ENCODE peak calls at places on chromosomes 1 and 21, in ten cellular contexts. One of them, this sample, is unnamed.

GRCh38 chr1:203278087-203278884 is 27.0 kb upstream of the BTG2 start:
- DNase-seq in right atrium auricular region: peak
- DNase-seq in substantia nigra: peak
- DNase-seq in stomach: peak
- DNase-seq in effector memory CD4-positive, alpha-beta T cell: no peak
- DNase-seq in tibial nerve: peak
- DNase-seq in sciatic nerve: peak
- DNase-seq in ovary: peak
- DNase-seq in HTR-8/SVneo: peak
- DNase-seq in KBM-7: peak
- DNase-seq in this sample: peak

GRCh38 chr1:167374014-167374413 is 144.3 kb downstream of the CD247 start:
- DNase-seq in right atrium auricular region: no peak
- DNase-seq in substantia nigra: no peak
- DNase-seq in stomach: no peak
- DNase-seq in effector memory CD4-positive, alpha-beta T cell: no peak
- DNase-seq in tibial nerve: no peak
- DNase-seq in sciatic nerve: no peak
- DNase-seq in ovary: no peak
- DNase-seq in HTR-8/SVneo: no peak
- DNase-seq in KBM-7: no peak
- DNase-seq in this sample: no peak

GRCh38 chr1:115218696-115219095 is 119.4 kb downstream of the NGF start:
- DNase-seq in right atrium auricular region: no peak
- DNase-seq in substantia nigra: no peak
- DNase-seq in stomach: no peak
- DNase-seq in effector memory CD4-positive, alpha-beta T cell: no peak
- DNase-seq in tibial nerve: no peak
- DNase-seq in sciatic nerve: no peak
- DNase-seq in ovary: no peak
- DNase-seq in HTR-8/SVneo: no peak
- DNase-seq in KBM-7: no peak
- DNase-seq in this sample: no peak

GRCh38 chr1:231962636-231963035 is 336.0 kb downstream of the DISC1 start:
- DNase-seq in right atrium auricular region: no peak
- DNase-seq in substantia nigra: no peak
- DNase-seq in stomach: no peak
- DNase-seq in effector memory CD4-positive, alpha-beta T cell: no peak
- DNase-seq in tibial nerve: no peak
- DNase-seq in sciatic nerve: no peak
- DNase-seq in ovary: no peak
- DNase-seq in HTR-8/SVneo: no peak
- DNase-seq in KBM-7: no peak
- DNase-seq in this sample: no peak

GRCh38 chr1:45522324-45523104 is 830 bp upstream of the PRDX1 start:
- DNase-seq in right atrium auricular region: no peak
- DNase-seq in substantia nigra: no peak
- DNase-seq in stomach: no peak
- DNase-seq in effector memory CD4-positive, alpha-beta T cell: no peak
- DNase-seq in tibial nerve: no peak
- DNase-seq in sciatic nerve: no peak
- DNase-seq in ovary: no peak
- DNase-seq in HTR-8/SVneo: peak
- DNase-seq in KBM-7: no peak
- DNase-seq in this sample: no peak

GRCh38 chr1:115332813-115333608 is 5.0 kb downstream of the NGF start:
- DNase-seq in right atrium auricular region: peak
- DNase-seq in substantia nigra: no peak
- DNase-seq in stomach: no peak
- DNase-seq in effector memory CD4-positive, alpha-beta T cell: no peak
- DNase-seq in tibial nerve: peak
- DNase-seq in sciatic nerve: no peak
- DNase-seq in ovary: peak
- DNase-seq in HTR-8/SVneo: no peak
- DNase-seq in KBM-7: no peak
- DNase-seq in this sample: no peak

GRCh38 chr1:228344631-228345072 is 62.0 kb downstream of the TRIM11 start:
- DNase-seq in right atrium auricular region: no peak
- DNase-seq in substantia nigra: no peak
- DNase-seq in stomach: no peak
- DNase-seq in effector memory CD4-positive, alpha-beta T cell: no peak
- DNase-seq in tibial nerve: no peak
- DNase-seq in sciatic nerve: peak
- DNase-seq in ovary: no peak
- DNase-seq in HTR-8/SVneo: no peak
- DNase-seq in KBM-7: no peak
- DNase-seq in this sample: no peak

GRCh38 chr1:13823936-13824335 is 123.9 kb downstream of the PRDM2 start:
- DNase-seq in right atrium auricular region: peak
- DNase-seq in substantia nigra: no peak
- DNase-seq in stomach: no peak
- DNase-seq in effector memory CD4-positive, alpha-beta T cell: no peak
- DNase-seq in tibial nerve: no peak
- DNase-seq in sciatic nerve: no peak
- DNase-seq in ovary: peak
- DNase-seq in HTR-8/SVneo: no peak
- DNase-seq in KBM-7: no peak
- DNase-seq in this sample: no peak

GRCh38 chr1:248631354-248632041 is 3.4 kb downstream of the OR2T11 start:
- DNase-seq in right atrium auricular region: no peak
- DNase-seq in substantia nigra: no peak
- DNase-seq in stomach: no peak
- DNase-seq in effector memory CD4-positive, alpha-beta T cell: no peak
- DNase-seq in tibial nerve: no peak
- DNase-seq in sciatic nerve: no peak
- DNase-seq in ovary: no peak
- DNase-seq in HTR-8/SVneo: no peak
- DNase-seq in KBM-7: no peak
- DNase-seq in this sample: no peak

GRCh38 chr1:99877568-99877967 is 27.4 kb downstream of the AGL start:
- DNase-seq in right atrium auricular region: no peak
- DNase-seq in substantia nigra: no peak
- DNase-seq in stomach: no peak
- DNase-seq in effector memory CD4-positive, alpha-beta T cell: no peak
- DNase-seq in tibial nerve: no peak
- DNase-seq in sciatic nerve: no peak
- DNase-seq in ovary: no peak
- DNase-seq in HTR-8/SVneo: no peak
- DNase-seq in KBM-7: no peak
- DNase-seq in this sample: no peak

GRCh38 chr1:43499882-43500281 is 30.8 kb upstream of the PTPRF start:
- DNase-seq in right atrium auricular region: no peak
- DNase-seq in substantia nigra: no peak
- DNase-seq in stomach: no peak
- DNase-seq in effector memory CD4-positive, alpha-beta T cell: no peak
- DNase-seq in tibial nerve: no peak
- DNase-seq in sciatic nerve: no peak
- DNase-seq in ovary: no peak
- DNase-seq in HTR-8/SVneo: no peak
- DNase-seq in KBM-7: no peak
- DNase-seq in this sample: no peak

GRCh38 chr1:111658622-111659021 is 39.0 kb downstream of the RAP1A start:
- DNase-seq in right atrium auricular region: no peak
- DNase-seq in substantia nigra: no peak
- DNase-seq in stomach: no peak
- DNase-seq in effector memory CD4-positive, alpha-beta T cell: no peak
- DNase-seq in tibial nerve: no peak
- DNase-seq in sciatic nerve: no peak
- DNase-seq in ovary: no peak
- DNase-seq in HTR-8/SVneo: no peak
- DNase-seq in KBM-7: no peak
- DNase-seq in this sample: no peak

GRCh38 chr1:212614398-212615091 is 6.0 kb downstream of the ATF3 start:
- DNase-seq in right atrium auricular region: no peak
- DNase-seq in substantia nigra: no peak
- DNase-seq in stomach: no peak
- DNase-seq in effector memory CD4-positive, alpha-beta T cell: no peak
- DNase-seq in tibial nerve: no peak
- DNase-seq in sciatic nerve: no peak
- DNase-seq in ovary: no peak
- DNase-seq in HTR-8/SVneo: no peak
- DNase-seq in KBM-7: peak
- DNase-seq in this sample: no peak

GRCh38 chr1:115526900-115527299 is 114.9 kb upstream of the VANGL1 start:
- DNase-seq in right atrium auricular region: no peak
- DNase-seq in substantia nigra: no peak
- DNase-seq in stomach: no peak
- DNase-seq in effector memory CD4-positive, alpha-beta T cell: no peak
- DNase-seq in tibial nerve: no peak
- DNase-seq in sciatic nerve: no peak
- DNase-seq in ovary: no peak
- DNase-seq in HTR-8/SVneo: no peak
- DNase-seq in KBM-7: no peak
- DNase-seq in this sample: no peak

GRCh38 chr1:27009601-27010197 is 3.0 kb downstream of the TENT5B start:
- DNase-seq in right atrium auricular region: no peak
- DNase-seq in substantia nigra: no peak
- DNase-seq in stomach: peak
- DNase-seq in effector memory CD4-positive, alpha-beta T cell: no peak
- DNase-seq in tibial nerve: no peak
- DNase-seq in sciatic nerve: no peak
- DNase-seq in ovary: no peak
- DNase-seq in HTR-8/SVneo: no peak
- DNase-seq in KBM-7: no peak
- DNase-seq in this sample: no peak

GRCh38 chr1:39109653-39110052 is 83.5 kb downstream of the NDUFS5 start:
- DNase-seq in right atrium auricular region: no peak
- DNase-seq in substantia nigra: no peak
- DNase-seq in stomach: no peak
- DNase-seq in effector memory CD4-positive, alpha-beta T cell: no peak
- DNase-seq in tibial nerve: no peak
- DNase-seq in sciatic nerve: no peak
- DNase-seq in ovary: no peak
- DNase-seq in HTR-8/SVneo: no peak
- DNase-seq in KBM-7: no peak
- DNase-seq in this sample: no peak

GRCh38 chr1:47563206-47563605 is 125.4 kb downstream of the FOXD2 start:
- DNase-seq in right atrium auricular region: no peak
- DNase-seq in substantia nigra: no peak
- DNase-seq in stomach: no peak
- DNase-seq in effector memory CD4-positive, alpha-beta T cell: no peak
- DNase-seq in tibial nerve: no peak
- DNase-seq in sciatic nerve: no peak
- DNase-seq in ovary: no peak
- DNase-seq in HTR-8/SVneo: no peak
- DNase-seq in KBM-7: peak
- DNase-seq in this sample: no peak

GRCh38 chr21:41958886-41959563 is 5.2 kb upstream of the C2CD2 start:
- DNase-seq in right atrium auricular region: no peak
- DNase-seq in substantia nigra: no peak
- DNase-seq in stomach: no peak
- DNase-seq in effector memory CD4-positive, alpha-beta T cell: no peak
- DNase-seq in tibial nerve: no peak
- DNase-seq in sciatic nerve: no peak
- DNase-seq in ovary: no peak
- DNase-seq in HTR-8/SVneo: no peak
- DNase-seq in KBM-7: no peak
- DNase-seq in this sample: no peak

GRCh38 chr1:19169642-19170041 is 40.4 kb downstream of the UBR4 start:
- DNase-seq in right atrium auricular region: no peak
- DNase-seq in substantia nigra: no peak
- DNase-seq in stomach: no peak
- DNase-seq in effector memory CD4-positive, alpha-beta T cell: no peak
- DNase-seq in tibial nerve: no peak
- DNase-seq in sciatic nerve: no peak
- DNase-seq in ovary: no peak
- DNase-seq in HTR-8/SVneo: no peak
- DNase-seq in KBM-7: no peak
- DNase-seq in this sample: no peak

GRCh38 chr1:178389441-178389840 is 107.3 kb downstream of the CLEC20A start:
- DNase-seq in right atrium auricular region: no peak
- DNase-seq in substantia nigra: no peak
- DNase-seq in stomach: no peak
- DNase-seq in effector memory CD4-positive, alpha-beta T cell: no peak
- DNase-seq in tibial nerve: no peak
- DNase-seq in sciatic nerve: no peak
- DNase-seq in ovary: no peak
- DNase-seq in HTR-8/SVneo: no peak
- DNase-seq in KBM-7: no peak
- DNase-seq in this sample: peak

GRCh38 chr1:42735056-42735455 is 5.0 kb downstream of the CLDN19 start:
- DNase-seq in right atrium auricular region: no peak
- DNase-seq in substantia nigra: no peak
- DNase-seq in stomach: no peak
- DNase-seq in effector memory CD4-positive, alpha-beta T cell: no peak
- DNase-seq in tibial nerve: no peak
- DNase-seq in sciatic nerve: no peak
- DNase-seq in ovary: no peak
- DNase-seq in HTR-8/SVneo: no peak
- DNase-seq in KBM-7: no peak
- DNase-seq in this sample: no peak

GRCh38 chr1:228801068-228801467 is 65.8 kb downstream of the RHOU start:
- DNase-seq in right atrium auricular region: no peak
- DNase-seq in substantia nigra: no peak
- DNase-seq in stomach: no peak
- DNase-seq in effector memory CD4-positive, alpha-beta T cell: no peak
- DNase-seq in tibial nerve: no peak
- DNase-seq in sciatic nerve: no peak
- DNase-seq in ovary: no peak
- DNase-seq in HTR-8/SVneo: no peak
- DNase-seq in KBM-7: no peak
- DNase-seq in this sample: no peak

GRCh38 chr1:51906306-51907078 is 28.0 kb upstream of the NRDC start:
- DNase-seq in right atrium auricular region: no peak
- DNase-seq in substantia nigra: no peak
- DNase-seq in stomach: no peak
- DNase-seq in effector memory CD4-positive, alpha-beta T cell: no peak
- DNase-seq in tibial nerve: no peak
- DNase-seq in sciatic nerve: no peak
- DNase-seq in ovary: no peak
- DNase-seq in HTR-8/SVneo: peak
- DNase-seq in KBM-7: no peak
- DNase-seq in this sample: peak

GRCh38 chr1:39996396-39997004 is 41.6 kb downstream of the MFSD2A start:
- DNase-seq in right atrium auricular region: no peak
- DNase-seq in substantia nigra: no peak
- DNase-seq in stomach: no peak
- DNase-seq in effector memory CD4-positive, alpha-beta T cell: no peak
- DNase-seq in tibial nerve: no peak
- DNase-seq in sciatic nerve: no peak
- DNase-seq in ovary: no peak
- DNase-seq in HTR-8/SVneo: no peak
- DNase-seq in KBM-7: no peak
- DNase-seq in this sample: no peak

GRCh38 chr1:205519541-205520131 is 15.2 kb downstream of the CDK18 start:
- DNase-seq in right atrium auricular region: no peak
- DNase-seq in substantia nigra: no peak
- DNase-seq in stomach: no peak
- DNase-seq in effector memory CD4-positive, alpha-beta T cell: no peak
- DNase-seq in tibial nerve: no peak
- DNase-seq in sciatic nerve: no peak
- DNase-seq in ovary: no peak
- DNase-seq in HTR-8/SVneo: no peak
- DNase-seq in KBM-7: no peak
- DNase-seq in this sample: no peak

GRCh38 chr1:183349201-183349711 is 68.9 kb downstream of the NMNAT2 start:
- DNase-seq in right atrium auricular region: no peak
- DNase-seq in substantia nigra: no peak
- DNase-seq in stomach: no peak
- DNase-seq in effector memory CD4-positive, alpha-beta T cell: no peak
- DNase-seq in tibial nerve: no peak
- DNase-seq in sciatic nerve: peak
- DNase-seq in ovary: no peak
- DNase-seq in HTR-8/SVneo: no peak
- DNase-seq in KBM-7: no peak
- DNase-seq in this sample: no peak

GRCh38 chr1:202189012-202189790 is 4.4 kb upstream of the LGR6 start:
- DNase-seq in right atrium auricular region: no peak
- DNase-seq in substantia nigra: no peak
- DNase-seq in stomach: peak
- DNase-seq in effector memory CD4-positive, alpha-beta T cell: peak
- DNase-seq in tibial nerve: peak
- DNase-seq in sciatic nerve: peak
- DNase-seq in ovary: peak
- DNase-seq in HTR-8/SVneo: peak
- DNase-seq in KBM-7: peak
- DNase-seq in this sample: peak

GRCh38 chr1:16207318-16208269 is 4.9 kb downstream of the ARHGEF19 start:
- DNase-seq in right atrium auricular region: no peak
- DNase-seq in substantia nigra: no peak
- DNase-seq in stomach: no peak
- DNase-seq in effector memory CD4-positive, alpha-beta T cell: no peak
- DNase-seq in tibial nerve: no peak
- DNase-seq in sciatic nerve: no peak
- DNase-seq in ovary: no peak
- DNase-seq in HTR-8/SVneo: peak
- DNase-seq in KBM-7: no peak
- DNase-seq in this sample: no peak